ENCODE peak calls at places on chromosomes 4 and X, in seven cellular contexts. One of them, this sample, is unnamed.

GRCh38 chrX:3268804-3269203 is 77.6 kb downstream of the MXRA5 start:
- DNase-seq in K562: no peak
- DNase-seq in A549: no peak
- DNase-seq in HepG2: no peak
- DNase-seq in GM23338: no peak
- DNase-seq in HCT116: no peak
- DNase-seq in SK-N-SH: no peak
- DNase-seq in this sample: no peak

GRCh38 chr4:153593166-153593565 is 90.9 kb upstream of the TLR2 start:
- DNase-seq in SK-N-SH: no peak
- DNase-seq in HepG2: peak
- DNase-seq in HCT116: no peak
- DNase-seq in A549: no peak
- DNase-seq in K562: no peak
- DNase-seq in GM23338: peak
- DNase-seq in this sample: no peak

GRCh38 chr4:123744664-123745290 is 348.2 kb downstream of the SPRY1 start:
- DNase-seq in K562: no peak
- DNase-seq in HCT116: no peak
- DNase-seq in A549: no peak
- DNase-seq in SK-N-SH: no peak
- DNase-seq in GM23338: no peak
- DNase-seq in HepG2: peak
- DNase-seq in this sample: peak

GRCh38 chr4:89000844-89001360 is 56.1 kb downstream of the FAM13A start:
- DNase-seq in SK-N-SH: peak
- DNase-seq in A549: peak
- DNase-seq in HepG2: peak
- DNase-seq in GM23338: no peak
- DNase-seq in HCT116: no peak
- DNase-seq in K562: peak
- DNase-seq in this sample: no peak

GRCh38 chr4:142615324-142615665 is 230.8 kb downstream of the INPP4B start:
- DNase-seq in GM23338: no peak
- DNase-seq in HCT116: no peak
- DNase-seq in HepG2: no peak
- DNase-seq in K562: no peak
- DNase-seq in SK-N-SH: no peak
- DNase-seq in A549: no peak
- DNase-seq in this sample: no peak

GRCh38 chrX:23885803-23886202 is 21.9 kb downstream of the APOO start:
- DNase-seq in A549: no peak
- DNase-seq in HCT116: no peak
- DNase-seq in K562: no peak
- DNase-seq in HepG2: no peak
- DNase-seq in GM23338: no peak
- DNase-seq in SK-N-SH: no peak
- DNase-seq in this sample: no peak

GRCh38 chr4:1855334-1856070 is 454 bp downstream of the LETM1 start:
- DNase-seq in K562: peak
- DNase-seq in SK-N-SH: peak
- DNase-seq in HepG2: no peak
- DNase-seq in A549: no peak
- DNase-seq in HCT116: no peak
- DNase-seq in GM23338: no peak
- DNase-seq in this sample: no peak

GRCh38 chrX:40474205-40474626 is 106.6 kb upstream of the ATP6AP2 start:
- DNase-seq in GM23338: peak
- DNase-seq in K562: no peak
- DNase-seq in SK-N-SH: peak
- DNase-seq in HepG2: peak
- DNase-seq in HCT116: no peak
- DNase-seq in A549: peak
- DNase-seq in this sample: no peak

GRCh38 chrX:8632949-8633348 is 99.0 kb downstream of the ANOS1 start:
- DNase-seq in GM23338: peak
- DNase-seq in HepG2: no peak
- DNase-seq in K562: no peak
- DNase-seq in A549: no peak
- DNase-seq in HCT116: no peak
- DNase-seq in SK-N-SH: no peak
- DNase-seq in this sample: no peak

GRCh38 chr4:185421366-185422124 is 4.2 kb downstream of the UFSP2 start:
- DNase-seq in HCT116: no peak
- DNase-seq in HepG2: no peak
- DNase-seq in A549: no peak
- DNase-seq in SK-N-SH: no peak
- DNase-seq in K562: no peak
- DNase-seq in GM23338: no peak
- DNase-seq in this sample: no peak

GRCh38 chr4:79455216-79455615 is 47.2 kb upstream of the GK2 start:
- DNase-seq in K562: no peak
- DNase-seq in GM23338: no peak
- DNase-seq in HepG2: no peak
- DNase-seq in SK-N-SH: no peak
- DNase-seq in A549: no peak
- DNase-seq in HCT116: no peak
- DNase-seq in this sample: no peak

GRCh38 chrX:112513154-112513553 is 166.6 kb downstream of the LHFPL1 start:
- DNase-seq in HCT116: no peak
- DNase-seq in HepG2: no peak
- DNase-seq in A549: no peak
- DNase-seq in K562: no peak
- DNase-seq in SK-N-SH: no peak
- DNase-seq in GM23338: peak
- DNase-seq in this sample: no peak

GRCh38 chrX:133838761-133839676 is 146.4 kb downstream of the GPC3 start:
- DNase-seq in K562: peak
- DNase-seq in A549: peak
- DNase-seq in SK-N-SH: peak
- DNase-seq in GM23338: peak
- DNase-seq in HCT116: peak
- DNase-seq in HepG2: no peak
- DNase-seq in this sample: no peak

GRCh38 chr4:111108138-111108537 is 485.3 kb upstream of the PITX2 start:
- DNase-seq in HepG2: no peak
- DNase-seq in K562: no peak
- DNase-seq in GM23338: no peak
- DNase-seq in A549: no peak
- DNase-seq in SK-N-SH: no peak
- DNase-seq in HCT116: no peak
- DNase-seq in this sample: no peak

GRCh38 chr4:83340692-83341343 is 6.2 kb upstream of the HPSE start:
- DNase-seq in A549: no peak
- DNase-seq in K562: no peak
- DNase-seq in HepG2: no peak
- DNase-seq in GM23338: no peak
- DNase-seq in SK-N-SH: no peak
- DNase-seq in HCT116: no peak
- DNase-seq in this sample: no peak

GRCh38 chr4:144734522-144734921 is 88.6 kb downstream of the HHIP start:
- DNase-seq in K562: no peak
- DNase-seq in A549: no peak
- DNase-seq in SK-N-SH: no peak
- DNase-seq in HCT116: no peak
- DNase-seq in HepG2: no peak
- DNase-seq in GM23338: peak
- DNase-seq in this sample: no peak

GRCh38 chr4:138734746-138735145 is 280.8 kb upstream of the NOCT start:
- DNase-seq in HepG2: no peak
- DNase-seq in SK-N-SH: no peak
- DNase-seq in A549: no peak
- DNase-seq in K562: no peak
- DNase-seq in HCT116: no peak
- DNase-seq in GM23338: no peak
- DNase-seq in this sample: no peak

GRCh38 chr4:2929469-2929868 is 33.7 kb downstream of the NOP14 start:
- DNase-seq in SK-N-SH: no peak
- DNase-seq in GM23338: no peak
- DNase-seq in HepG2: no peak
- DNase-seq in HCT116: no peak
- DNase-seq in K562: no peak
- DNase-seq in A549: no peak
- DNase-seq in this sample: no peak

GRCh38 chr4:80101768-80102116 is 28.7 kb upstream of the ANTXR2 start:
- DNase-seq in K562: no peak
- DNase-seq in A549: no peak
- DNase-seq in HCT116: no peak
- DNase-seq in SK-N-SH: no peak
- DNase-seq in HepG2: no peak
- DNase-seq in GM23338: no peak
- DNase-seq in this sample: no peak

GRCh38 chr4:163161536-163162205 is 5.0 kb downstream of the NAF1 start:
- DNase-seq in K562: peak
- DNase-seq in A549: no peak
- DNase-seq in SK-N-SH: no peak
- DNase-seq in GM23338: no peak
- DNase-seq in HepG2: peak
- DNase-seq in HCT116: no peak
- DNase-seq in this sample: no peak

GRCh38 chr4:153764611-153765368 is 5.0 kb upstream of the RNF175 start:
- DNase-seq in HCT116: no peak
- DNase-seq in GM23338: no peak
- DNase-seq in HepG2: no peak
- DNase-seq in SK-N-SH: no peak
- DNase-seq in K562: no peak
- DNase-seq in A549: no peak
- DNase-seq in this sample: no peak

DNA sequence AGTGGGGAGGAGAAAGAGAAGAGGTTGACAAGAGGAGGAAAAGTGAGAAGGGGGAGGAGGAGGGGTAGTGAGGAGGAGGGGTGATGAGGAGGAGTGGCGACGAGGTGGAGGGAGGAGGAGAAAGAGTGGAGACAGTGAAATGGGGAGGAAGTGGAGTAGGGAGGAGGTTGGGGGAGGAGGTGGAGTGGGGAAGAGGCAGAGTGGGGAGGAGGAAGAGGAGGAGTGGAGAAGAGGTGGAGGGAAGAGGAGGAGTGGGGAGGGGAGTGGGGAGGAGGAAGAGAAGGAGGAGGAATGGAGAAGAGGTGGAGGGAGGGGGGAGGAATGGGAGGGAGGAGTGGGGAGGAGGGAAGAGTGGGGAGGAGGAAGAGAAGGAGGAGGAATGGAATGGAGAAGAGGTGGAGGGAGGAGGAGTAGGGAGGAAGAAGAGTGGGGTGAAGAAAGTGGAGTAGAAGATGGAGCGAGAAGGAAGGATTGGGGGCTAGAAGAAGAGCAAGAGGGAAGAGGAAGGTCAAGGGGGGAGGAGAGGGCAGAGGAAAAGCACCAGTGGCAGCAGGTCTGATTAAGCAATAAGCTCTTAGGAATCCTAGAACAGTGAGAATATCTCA is 50.0 kb upstream of the MTNR1A start:
- DNase-seq in A549: no peak
- DNase-seq in SK-N-SH: no peak
- DNase-seq in GM23338: no peak
- DNase-seq in HepG2: no peak
- DNase-seq in K562: no peak
- DNase-seq in HCT116: no peak
- DNase-seq in this sample: no peak
- TF ChIP-seq REST in A549: no peak
- TF ChIP-seq REST in SK-N-SH: no peak
- TF ChIP-seq REST in GM23338: no peak
- TF ChIP-seq REST in HepG2: no peak
- TF ChIP-seq REST in K562: no peak
- TF ChIP-seq REST in HCT116: no peak
- TF ChIP-seq REST in this sample: no peak

GRCh38 chr4:113513376-113513775 is 248.2 kb downstream of the CAMK2D start:
- DNase-seq in GM23338: no peak
- DNase-seq in SK-N-SH: no peak
- DNase-seq in A549: no peak
- DNase-seq in HCT116: no peak
- DNase-seq in K562: no peak
- DNase-seq in HepG2: no peak
- DNase-seq in this sample: no peak
- TF ChIP-seq REST in GM23338: no peak
- TF ChIP-seq REST in SK-N-SH: no peak
- TF ChIP-seq REST in A549: no peak
- TF ChIP-seq REST in HCT116: no peak
- TF ChIP-seq REST in K562: no peak
- TF ChIP-seq REST in HepG2: no peak
- TF ChIP-seq REST in this sample: no peak

DNA sequence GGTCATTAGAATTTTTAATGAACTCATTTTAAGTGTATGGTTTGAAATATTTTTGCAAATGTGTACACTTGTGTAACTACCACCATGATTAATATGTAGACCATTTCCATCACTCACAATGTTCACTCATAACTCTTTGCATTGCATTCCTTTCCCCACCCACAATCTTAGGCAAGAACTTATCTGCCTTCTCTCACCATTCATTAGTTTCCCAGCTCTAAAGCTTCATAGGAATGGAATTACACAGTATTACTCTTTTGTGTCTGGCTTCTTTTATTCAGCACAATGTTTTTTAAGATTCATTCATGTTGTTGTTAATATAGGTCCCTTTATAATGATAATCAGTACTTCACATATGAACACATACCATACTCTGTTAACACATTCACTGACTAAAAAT is 106.1 kb downstream of the ARAP2 start:
- DNase-seq in SK-N-SH: no peak
- DNase-seq in A549: no peak
- DNase-seq in GM23338: no peak
- DNase-seq in K562: no peak
- DNase-seq in HepG2: no peak
- DNase-seq in HCT116: no peak
- DNase-seq in this sample: no peak
- TF ChIP-seq REST in SK-N-SH: no peak
- TF ChIP-seq REST in A549: no peak
- TF ChIP-seq REST in GM23338: no peak
- TF ChIP-seq REST in K562: no peak
- TF ChIP-seq REST in HepG2: no peak
- TF ChIP-seq REST in HCT116: no peak
- TF ChIP-seq REST in this sample: no peak

DNA sequence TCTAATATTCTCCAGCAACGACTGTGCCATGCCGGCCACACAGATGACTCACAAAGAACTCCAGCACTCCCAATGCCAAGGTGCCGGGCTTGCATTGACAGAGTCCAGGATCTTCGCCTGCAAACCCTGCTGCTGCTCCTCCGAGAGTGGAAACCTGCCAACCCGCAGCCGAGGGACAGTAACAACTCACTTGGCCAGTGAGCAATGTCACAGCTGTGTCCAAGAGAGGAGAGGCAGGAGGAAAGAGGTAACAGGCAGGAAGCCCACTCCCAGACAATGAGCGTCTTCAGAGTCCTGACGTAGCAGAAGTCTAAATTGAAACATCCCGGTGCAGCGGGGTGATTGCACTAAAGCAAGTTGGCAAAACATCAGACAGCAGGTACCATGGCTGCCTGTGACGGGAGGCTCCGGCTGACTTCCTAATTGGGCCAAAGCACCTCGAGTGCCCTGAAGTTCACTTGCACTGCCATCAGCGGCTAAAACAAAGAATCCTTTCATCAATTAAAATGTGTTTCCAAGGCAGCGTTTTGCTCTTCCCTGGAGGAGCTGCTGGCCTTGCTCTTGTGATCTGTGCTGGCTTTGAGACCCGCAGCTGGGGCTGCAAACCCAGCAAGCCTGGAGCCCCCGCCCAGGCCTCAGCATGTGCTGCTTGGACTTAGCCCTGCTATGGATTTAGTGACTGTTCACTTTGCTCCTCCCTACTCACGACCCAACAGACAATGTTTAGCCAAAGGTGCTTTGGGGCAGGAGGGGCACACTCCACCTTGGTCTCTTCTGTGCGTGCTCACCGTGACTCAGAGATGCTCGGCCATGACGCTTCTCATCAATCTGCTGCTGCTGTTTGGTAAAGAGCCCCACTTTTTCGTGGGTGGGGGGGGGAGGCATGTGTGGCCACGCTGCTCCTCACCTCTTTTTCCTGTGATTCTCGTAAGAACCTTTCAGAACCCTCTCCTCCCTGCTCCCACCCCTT is 36.5 kb downstream of the DCTD start:
- DNase-seq in GM23338: no peak
- DNase-seq in K562: no peak
- DNase-seq in SK-N-SH: no peak
- DNase-seq in HCT116: no peak
- DNase-seq in HepG2: peak
- DNase-seq in A549: no peak
- DNase-seq in this sample: no peak
- TF ChIP-seq REST in GM23338: no peak
- TF ChIP-seq REST in K562: no peak
- TF ChIP-seq REST in SK-N-SH: no peak
- TF ChIP-seq REST in HCT116: no peak
- TF ChIP-seq REST in HepG2: no peak
- TF ChIP-seq REST in A549: no peak
- TF ChIP-seq REST in this sample: no peak

This sample was measured in HL-60.